ENCODE peak calls at places on chromosome 1, in eight cellular contexts. Q, I, H, O, B, Z, V and P are unnamed samples.

GRCh38 chr1:77739235-77739634 is 20.4 kb downstream of the USP33 start:
- DNase-seq in Q (no peak), I (no peak), H (no peak), O (no peak), B (no peak), Z (no peak), V (no peak), P (no peak)

GRCh38 chr1:167635233-167635648 is 5.2 kb downstream of the RCSD1 start:
- DNase-seq in Q (peak), I (no peak), H (no peak), O (peak), B (no peak), Z (no peak), V (no peak), P (no peak)

GRCh38 chr1:78721136-78721535 is 71.5 kb downstream of the IFI44 start:
- DNase-seq in Q (no peak), I (no peak), H (no peak), O (no peak), B (no peak), Z (no peak), V (no peak), P (no peak)

GRCh38 chr1:163970699-163971098 is 588.3 kb upstream of the PBX1 start:
- DNase-seq in Q (no peak), I (no peak), H (no peak), O (no peak), B (no peak), Z (no peak), V (no peak), P (no peak)

GRCh38 chr1:164504699-164505098 is 54.3 kb upstream of the PBX1 start:
- DNase-seq in Q (no peak), I (no peak), H (no peak), O (no peak), B (no peak), Z (peak), V (no peak), P (no peak)

GRCh38 chr1:192530254-192530653 is 45.3 kb upstream of the RGS1 start:
- DNase-seq in Q (no peak), I (no peak), H (no peak), O (no peak), B (no peak), Z (peak), V (peak), P (no peak)

GRCh38 chr1:229027622-229028182 is 243.2 kb upstream of the RAB4A start:
- DNase-seq in Q (peak), I (no peak), H (no peak), O (no peak), B (no peak), Z (peak), V (no peak), P (peak)

GRCh38 chr1:150076985-150077384 is 9.4 kb downstream of the VPS45 start:
- DNase-seq in Q (no peak), I (no peak), H (no peak), O (peak), B (no peak), Z (no peak), V (no peak), P (no peak)

GRCh38 chr1:203475012-203475981 is at the start of gene PRELP:
- DNase-seq in Q (peak), I (no peak), H (no peak), O (no peak), B (peak), Z (peak), V (no peak), P (peak)
- H3K4me3 ChIP-seq in Q (peak), I (peak), H (peak), O (no peak), B (no peak), Z (no peak), V (no peak), P (peak)

DNA sequence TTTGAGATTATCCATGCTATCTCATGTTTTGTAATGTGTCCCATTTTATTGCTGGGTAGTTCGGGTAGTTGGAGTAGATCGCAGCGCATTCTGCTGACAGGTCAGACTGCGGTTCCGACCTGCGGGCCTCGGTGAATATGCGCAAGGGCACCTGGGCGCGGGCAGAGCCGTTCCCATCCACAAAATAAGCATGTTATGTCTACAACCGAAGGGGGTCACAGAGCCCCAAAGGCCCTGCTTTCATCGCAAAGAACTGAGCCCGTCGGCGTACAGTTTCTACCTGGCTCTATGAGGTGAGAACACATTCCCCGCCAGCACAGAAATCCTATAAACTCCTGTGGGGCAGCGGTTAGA is 88.4 kb downstream of the PRKAB2 start:
- DNase-seq in Q (no peak), I (no peak), H (no peak), O (no peak), B (no peak), Z (no peak), V (no peak), P (no peak)
- H3K4me3 ChIP-seq in Q (peak), I (peak), H (peak), O (peak), B (peak), Z (peak), V (peak), P (peak)

GRCh38 chr1:230170610-230171009 is 103.6 kb downstream of the GALNT2 start:
- DNase-seq in Q (no peak), I (no peak), H (no peak), O (no peak), B (no peak), Z (peak), V (no peak), P (no peak)

GRCh38 chr1:230172016-230172356 is 104.9 kb downstream of the GALNT2 start:
- DNase-seq in Q (no peak), I (no peak), H (no peak), O (no peak), B (no peak), Z (no peak), V (no peak), P (no peak)

GRCh38 chr1:230171337-230172015 is 104.4 kb downstream of the GALNT2 start:
- DNase-seq in Q (no peak), I (no peak), H (no peak), O (no peak), B (no peak), Z (peak), V (no peak), P (peak)

GRCh38 chr1:230169454-230170152 is 102.6 kb downstream of the GALNT2 start:
- DNase-seq in Q (no peak), I (no peak), H (no peak), O (no peak), B (no peak), Z (peak), V (no peak), P (no peak)

GRCh38 chr1:230170153-230170547 is 103.1 kb downstream of the GALNT2 start:
- DNase-seq in Q (no peak), I (no peak), H (no peak), O (no peak), B (no peak), Z (no peak), V (no peak), P (no peak)
- H3K4me3 ChIP-seq in Q (no peak), I (peak), H (no peak), O (no peak), B (no peak), Z (no peak), V (no peak), P (no peak)

GRCh38 chr1:43303477-43304286 is 2.9 kb downstream of the TIE1 start:
- DNase-seq in Q (no peak), I (no peak), H (peak), O (no peak), B (no peak), Z (no peak), V (no peak), P (no peak)

GRCh38 chr1:43305461-43305860 is 4.7 kb downstream of the TIE1 start:
- DNase-seq in Q (no peak), I (no peak), H (peak), O (no peak), B (no peak), Z (no peak), V (no peak), P (no peak)

GRCh38 chr1:43304771-43305300 is 4.1 kb downstream of the TIE1 start:
- DNase-seq in Q (peak), I (no peak), H (peak), O (peak), B (no peak), Z (no peak), V (no peak), P (no peak)

GRCh38 chr1:43302721-43303476 is 2.1 kb downstream of the TIE1 start:
- DNase-seq in Q (no peak), I (no peak), H (peak), O (no peak), B (peak), Z (peak), V (no peak), P (no peak)

DNA sequence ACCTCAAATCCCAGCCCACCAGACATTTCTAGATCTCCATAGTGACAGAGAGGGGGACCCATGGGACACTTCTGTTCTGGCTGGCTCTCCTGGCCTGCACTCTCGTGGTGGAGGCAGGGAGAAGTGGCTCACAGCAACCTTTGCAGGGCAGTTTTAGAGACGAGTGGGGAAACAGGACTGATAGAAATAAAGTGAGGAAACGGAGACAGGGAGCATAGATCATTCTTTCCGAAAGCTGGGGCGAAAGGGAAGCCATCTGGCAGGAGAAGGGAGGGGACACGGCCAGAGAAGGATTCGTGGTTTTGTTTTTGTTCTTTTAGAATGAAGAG is 3.5 kb downstream of the TIE1 start:
- DNase-seq in Q (no peak), I (no peak), H (no peak), O (no peak), B (no peak), Z (no peak), V (no peak), P (no peak)
- H3K4me3 ChIP-seq in Q (no peak), I (no peak), H (peak), O (no peak), B (no peak), Z (no peak), V (no peak), P (no peak)

GRCh38 chr1:40663324-40664166 is 1.9 kb downstream of the RIMS3 start:
- DNase-seq in Q (peak), I (no peak), H (no peak), O (no peak), B (no peak), Z (no peak), V (no peak), P (no peak)
- H3K4me3 ChIP-seq in Q (no peak), I (peak), H (no peak), O (no peak), B (no peak), Z (no peak), V (no peak), P (no peak)

GRCh38 chr1:30823627-30823968 is 66.0 kb upstream of the LAPTM5 start:
- DNase-seq in Q (no peak), I (no peak), H (no peak), O (no peak), B (no peak), Z (no peak), V (no peak), P (no peak)

GRCh38 chr1:30823969-30824735 is 66.6 kb upstream of the LAPTM5 start:
- DNase-seq in Q (peak), I (peak), H (peak), O (peak), B (peak), Z (peak), V (peak), P (peak)

GRCh38 chr1:30822966-30823581 is 65.5 kb upstream of the LAPTM5 start:
- DNase-seq in Q (peak), I (no peak), H (no peak), O (no peak), B (no peak), Z (no peak), V (no peak), P (no peak)

GRCh38 chr1:30822006-30822405 is 64.4 kb upstream of the LAPTM5 start:
- DNase-seq in Q (no peak), I (no peak), H (no peak), O (no peak), B (no peak), Z (no peak), V (no peak), P (no peak)

DNA sequence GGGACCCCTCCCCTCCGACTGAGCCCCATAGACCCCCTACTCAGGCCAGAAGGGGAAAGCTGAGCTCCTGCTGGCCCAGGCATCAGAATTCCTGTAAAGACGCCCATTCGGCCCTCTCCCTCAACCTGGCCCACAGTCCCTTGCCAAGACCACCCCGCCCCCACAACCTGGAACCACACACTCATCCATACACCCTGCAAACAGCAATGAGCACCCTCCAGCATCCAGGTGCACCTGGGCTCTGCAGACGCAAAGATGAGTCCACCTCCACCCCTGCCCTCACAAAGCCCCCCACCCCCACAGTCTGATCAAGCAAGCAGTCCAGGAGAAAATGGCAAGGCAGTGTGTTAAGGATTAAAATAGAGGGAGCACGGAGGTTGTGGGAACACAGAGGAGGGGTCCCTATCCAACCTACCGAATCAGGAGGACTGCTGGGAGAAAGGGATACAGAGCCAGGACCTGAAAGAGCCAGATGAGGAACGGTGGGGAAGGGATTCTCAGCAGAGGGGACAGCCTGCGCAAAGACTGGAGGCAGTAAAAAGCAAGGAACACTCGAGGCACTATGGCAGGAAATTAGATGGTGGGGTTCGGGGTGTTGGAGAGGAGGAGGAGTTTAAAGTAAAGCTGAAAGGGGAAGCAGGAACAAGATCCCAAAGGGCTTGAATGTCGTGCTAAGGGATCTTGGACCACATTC is 67.3 kb upstream of the LAPTM5 start:
- DNase-seq in Q (no peak), I (no peak), H (no peak), O (no peak), B (no peak), Z (no peak), V (no peak), P (no peak)
- H3K4me3 ChIP-seq in Q (no peak), I (peak), H (no peak), O (no peak), B (peak), Z (peak), V (no peak), P (no peak)